ENCODE peak calls at places on chromosomes 2 and 18, in nine cellular contexts. Z is HepG2, V is AG04450, X is prostate gland, T is nephron progenitor cell, K is fibroblast of mammary gland, U is left ventricle myocardium inferior, C is lower leg skin, R is thoracic aorta. F is an unnamed sample.
A peak's percentile ranks its signal among the peaks of the same experiment; 100 is the strongest.

GRCh38 chr18:78906066-78906465 is 73.6 kb upstream of the SALL3 start:
- DNase-seq in Z (no peak), V (no peak), X (no peak), T (no peak), K (no peak), U (no peak), C (peak; percentile 77), R (no peak), F (no peak)

GRCh38 chr2:226839960-226840359 is 4.1 kb downstream of the RHBDD1 start:
- DNase-seq in Z (no peak), V (no peak), X (no peak), T (no peak), K (no peak), U (no peak), C (no peak), R (no peak), F (no peak)

GRCh38 chr2:696463-696862 is 19.3 kb upstream of the TMEM18 start:
- DNase-seq in Z (no peak), V (no peak), X (no peak), T (no peak), K (no peak), U (no peak), C (no peak), R (no peak), F (no peak)

GRCh38 chr2:230757476-230757875 is 44.8 kb downstream of the CAB39 start:
- DNase-seq in Z (no peak), V (no peak), X (no peak), T (no peak), K (no peak), U (no peak), C (no peak), R (no peak), F (no peak)

GRCh38 chr18:76988015-76988826 is 144.4 kb downstream of the MBP start:
- DNase-seq in Z (no peak), V (no peak), X (no peak), T (no peak), K (no peak), U (peak; percentile 47), C (no peak), R (no peak), F (no peak)

GRCh38 chr18:5527603-5528002 is 16.2 kb downstream of the EPB41L3 start:
- DNase-seq in Z (no peak), V (peak; percentile 65), X (no peak), T (no peak), K (peak; percentile 95), U (peak; percentile 43), C (no peak), R (no peak), F (no peak)

GRCh38 chr2:60806988-60807681 is 51.1 kb downstream of the PAPOLG start:
- DNase-seq in Z (no peak), V (peak; percentile 49), X (no peak), T (peak; percentile 45), K (peak; percentile 84), U (no peak), C (peak; percentile 50), R (no peak), F (no peak)

GRCh38 chr2:69911985-69912563 is 2.8 kb upstream of the MXD1 start:
- DNase-seq in Z (peak; percentile 66), V (no peak), X (peak; percentile 29), T (no peak), K (peak; percentile 65), U (no peak), C (no peak), R (no peak), F (no peak)

GRCh38 chr18:48592540-48592939 is 53.7 kb downstream of the CTIF start:
- DNase-seq in Z (no peak), V (no peak), X (no peak), T (no peak), K (no peak), U (no peak), C (no peak), R (no peak), F (no peak)

GRCh38 chr2:172408143-172408766 is 19.1 kb upstream of the ITGA6 start:
- DNase-seq in Z (no peak), V (no peak), X (peak; percentile 86), T (no peak), K (no peak), U (no peak), C (no peak), R (no peak), F (no peak)

GRCh38 chr18:46320928-46321855 is 217.0 kb downstream of the HAUS1 start:
- DNase-seq in Z (no peak), V (no peak), X (no peak), T (no peak), K (peak; percentile 80), U (no peak), C (no peak), R (no peak), F (no peak)

GRCh38 chr2:188466761-188467160 is 175.1 kb downstream of the GULP1 start:
- DNase-seq in Z (no peak), V (no peak), X (no peak), T (no peak), K (no peak), U (no peak), C (no peak), R (no peak), F (no peak)

GRCh38 chr18:44679056-44679911 is 1.4 kb upstream of the SETBP1 start:
- DNase-seq in Z (peak; percentile 42), V (peak; percentile 36), X (peak; percentile 86), T (peak; percentile 78), K (peak; percentile 85), U (peak; percentile 87), C (peak; percentile 96), R (no peak), F (peak; percentile 71)

DNA sequence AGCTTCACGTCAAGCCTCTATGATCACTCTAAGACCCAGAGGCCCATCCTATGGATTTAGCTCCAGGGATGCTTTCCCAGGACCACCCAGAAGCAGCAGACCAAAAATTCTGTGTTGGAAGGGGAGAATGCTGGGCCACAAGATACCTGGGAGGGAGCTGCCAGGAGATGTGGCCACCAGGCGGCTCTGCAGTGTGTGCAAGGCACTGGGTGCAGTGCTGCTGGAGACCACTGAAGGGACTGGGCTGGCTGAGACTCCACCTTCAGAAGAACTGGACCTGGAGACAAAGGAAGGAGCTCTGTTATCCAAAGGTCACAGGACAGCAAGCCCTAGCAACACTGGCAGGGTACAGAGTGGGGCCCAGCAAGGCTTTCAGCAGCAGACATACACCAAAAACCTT is 34.0 kb downstream of the KANSL3 start:
- DNase-seq in Z (peak; percentile 31), V (no peak), X (no peak), T (no peak), K (no peak), U (no peak), C (no peak), R (no peak), F (no peak)
- TF ChIP-seq CTCF in Z (peak; percentile 38), V (peak; percentile 36), X (peak; percentile 4), T (no peak), K (peak; percentile 17), U (no peak), C (no peak), R (no peak), F (peak; percentile 37)

GRCh38 chr18:58447342-58448190 is 181.3 kb downstream of the ALPK2 start:
- DNase-seq in Z (no peak), V (no peak), X (no peak), T (no peak), K (peak; percentile 34), U (no peak), C (no peak), R (no peak), F (no peak)

GRCh38 chr18:58446661-58447060 is 182.2 kb downstream of the ALPK2 start:
- DNase-seq in Z (no peak), V (no peak), X (no peak), T (no peak), K (no peak), U (no peak), C (no peak), R (no peak), F (no peak)

GRCh38 chr18:58451115-58451971 is 177.5 kb downstream of the ALPK2 start:
- DNase-seq in Z (no peak), V (no peak), X (no peak), T (no peak), K (no peak), U (no peak), C (no peak), R (no peak), F (no peak)

GRCh38 chr18:58451972-58452334 is 176.9 kb downstream of the ALPK2 start:
- DNase-seq in Z (no peak), V (no peak), X (no peak), T (no peak), K (no peak), U (no peak), C (no peak), R (no peak), F (no peak)

GRCh38 chr18:58449366-58449935 is 179.4 kb downstream of the ALPK2 start:
- DNase-seq in Z (peak; percentile 12), V (no peak), X (no peak), T (no peak), K (no peak), U (no peak), C (no peak), R (no peak), F (no peak)
- TF ChIP-seq CTCF in Z (no peak), V (no peak), X (no peak), T (no peak), K (no peak), U (no peak), C (no peak), R (no peak), F (no peak)

GRCh38 chr18:31954349-31954748 is 11.4 kb upstream of the TRAPPC8 start:
- DNase-seq in Z (peak; percentile 79), V (no peak), X (no peak), T (no peak), K (peak; percentile 82), U (no peak), C (peak; percentile 42), R (no peak), F (no peak)
- TF ChIP-seq CTCF in Z (no peak), V (no peak), X (no peak), T (no peak), K (no peak), U (no peak), C (no peak), R (no peak), F (no peak)

DNA sequence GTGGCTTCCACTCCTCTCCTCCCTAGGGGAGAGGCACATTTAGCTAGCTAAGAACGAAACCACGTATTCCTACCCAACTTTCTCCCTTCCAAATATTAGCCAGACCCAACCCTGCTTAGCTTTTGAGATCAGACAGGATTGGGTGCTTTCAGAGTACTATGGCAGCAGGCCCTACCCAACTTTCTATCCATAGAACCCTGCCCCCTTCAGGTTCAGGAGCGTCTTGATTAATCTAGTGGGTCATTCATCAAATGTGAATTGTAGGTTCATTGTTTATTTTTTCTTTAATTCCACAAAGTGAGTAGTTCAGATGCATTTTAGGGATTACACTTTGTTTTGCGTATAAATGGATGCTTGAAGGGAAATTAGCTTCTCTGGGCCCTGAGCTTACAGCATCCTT is 188.3 kb downstream of the MIB1 start:
- DNase-seq in Z (no peak), V (no peak), X (no peak), T (no peak), K (no peak), U (no peak), C (no peak), R (no peak), F (no peak)
- TF ChIP-seq CTCF in Z (no peak), V (no peak), X (no peak), T (no peak), K (no peak), U (no peak), C (no peak), R (no peak), F (no peak)

DNA sequence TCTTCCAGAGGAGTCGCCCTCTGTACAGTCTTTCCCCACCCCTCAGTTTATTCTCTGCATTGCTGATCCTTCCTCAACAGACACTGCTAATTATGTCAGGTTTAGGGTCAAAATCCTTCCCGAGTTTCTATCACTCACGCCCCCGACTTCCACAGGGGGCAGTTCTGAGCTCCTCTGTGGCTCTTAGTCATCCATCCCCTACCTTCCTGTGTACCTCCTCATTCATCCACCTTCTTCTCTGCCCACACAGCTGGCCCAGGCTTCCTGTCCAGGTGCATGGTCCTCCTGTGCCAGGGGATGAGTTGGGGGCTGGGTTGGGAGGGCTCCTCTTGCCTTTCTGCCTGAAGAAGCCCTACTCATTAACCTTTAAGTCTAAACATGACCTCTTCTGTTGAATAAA is 202.9 kb downstream of the ARL4C start:
- DNase-seq in Z (no peak), V (no peak), X (no peak), T (no peak), K (no peak), U (no peak), C (peak; percentile 70), R (no peak), F (no peak)
- TF ChIP-seq CTCF in Z (no peak), V (peak; percentile 24), X (no peak), T (no peak), K (no peak), U (no peak), C (no peak), R (no peak), F (peak; percentile 21)